ENCODE peak calls at places on chromosomes 3 and 15, in seven cellular contexts. W, D, M, V, K, C and L are unnamed samples.

GRCh38 chr3:111591555-111591954 is 3.6 kb downstream of the ZBED2 start:
- DNase-seq in W (no peak), D (no peak), M (no peak), V (no peak), K (no peak), C (no peak), L (no peak)

GRCh38 chr15:100765458-100766224 is 114.0 kb upstream of the ALDH1A3 start:
- DNase-seq in W (no peak), D (no peak), M (no peak), V (no peak), K (no peak), C (peak), L (no peak)

GRCh38 chr3:54955941-54956340 is 28.1 kb upstream of the LRTM1 start:
- DNase-seq in W (no peak), D (no peak), M (no peak), V (no peak), K (no peak), C (no peak), L (no peak)

GRCh38 chr3:109369510-109369909 is 32.2 kb upstream of the DPPA4 start:
- DNase-seq in W (no peak), D (no peak), M (no peak), V (no peak), K (no peak), C (no peak), L (no peak)

GRCh38 chr3:46710229-46710628 is 7.4 kb downstream of the PRSS50 start:
- DNase-seq in W (no peak), D (no peak), M (no peak), V (no peak), K (no peak), C (no peak), L (no peak)

GRCh38 chr15:39596358-39597051 is 15.6 kb downstream of the THBS1 start:
- DNase-seq in W (no peak), D (no peak), M (no peak), V (peak), K (no peak), C (no peak), L (peak)

GRCh38 chr15:25717861-25718504 is 145.1 kb downstream of the ATP10A start:
- DNase-seq in W (no peak), D (no peak), M (no peak), V (no peak), K (no peak), C (peak), L (no peak)

GRCh38 chr3:65597225-65597951 is 441.3 kb downstream of the MAGI1 start:
- DNase-seq in W (no peak), D (peak), M (no peak), V (no peak), K (no peak), C (no peak), L (no peak)

GRCh38 chr3:107222927-107223326 is 154.3 kb upstream of the CCDC54 start:
- DNase-seq in W (no peak), D (no peak), M (no peak), V (peak), K (peak), C (no peak), L (peak)

GRCh38 chr3:131396170-131396569 is 14.6 kb downstream of the NUDT16 start:
- DNase-seq in W (no peak), D (no peak), M (no peak), V (no peak), K (no peak), C (no peak), L (no peak)

GRCh38 chr3:140469491-140469890 is 208.4 kb upstream of the TRIM42 start:
- DNase-seq in W (no peak), D (no peak), M (no peak), V (no peak), K (no peak), C (no peak), L (no peak)

GRCh38 chr3:56365905-56366640 is 102.2 kb downstream of the ERC2 start:
- DNase-seq in W (no peak), D (no peak), M (no peak), V (no peak), K (no peak), C (no peak), L (no peak)

GRCh38 chr15:29736012-29736744 is 86.1 kb downstream of the TJP1 start:
- DNase-seq in W (no peak), D (no peak), M (no peak), V (no peak), K (no peak), C (no peak), L (no peak)

GRCh38 chr3:10702961-10703740 is 112.9 kb upstream of the SLC6A11 start:
- DNase-seq in W (no peak), D (no peak), M (no peak), V (no peak), K (no peak), C (no peak), L (no peak)

GRCh38 chr3:17755836-17756235 is 13.4 kb upstream of the TBC1D5 start:
- DNase-seq in W (no peak), D (no peak), M (no peak), V (no peak), K (no peak), C (no peak), L (no peak)